ENCODE peak calls at places on chromosomes 6 and 20, in four cellular contexts. S is K562, O is SK-N-SH, J is HepG2. M is an unnamed sample.

GRCh38 chr6:53604623-53605190 is 59.8 kb upstream of the GCLC start:
- DNase-seq in S (no peak), O (peak; percentile 5), J (no peak), M (no peak)

GRCh38 chr6:45200510-45200909 is 127.6 kb upstream of the RUNX2 start:
- DNase-seq in S (no peak), O (no peak), J (peak; percentile 71), M (no peak)

GRCh38 chr6:84696181-84696580 is 68.2 kb downstream of the TBX18 start:
- DNase-seq in S (no peak), O (no peak), J (no peak), M (no peak)

GRCh38 chr6:33752139-33753015 is 5.7 kb upstream of the IP6K3 start:
- DNase-seq in S (no peak), O (no peak), J (no peak), M (no peak)

GRCh38 chr20:59040682-59041081 is 1.9 kb downstream of the PRELID3B start:
- DNase-seq in S (no peak), O (no peak), J (no peak), M (no peak)

GRCh38 chr6:41781302-41781711 is 725 bp downstream of the PRICKLE4 start:
- DNase-seq in S (no peak), O (no peak), J (no peak), M (no peak)

GRCh38 chr6:21556506-21556905 is 37.0 kb upstream of the SOX4 start:
- DNase-seq in S (no peak), O (no peak), J (no peak), M (no peak)

GRCh38 chr6:142537612-142538478 is 236.0 kb downstream of the ADGRG6 start:
- DNase-seq in S (peak; percentile 65), O (no peak), J (peak; percentile 45), M (peak; percentile 59)

GRCh38 chr6:36713846-36714245 is 16.2 kb downstream of the RAB44 start:
- DNase-seq in S (no peak), O (no peak), J (no peak), M (no peak)

GRCh38 chr6:154460306-154461071 is 50.0 kb downstream of the CNKSR3 start:
- DNase-seq in S (no peak), O (no peak), J (peak; percentile 95), M (no peak)

GRCh38 chr20:42134265-42135098 is 516.3 kb upstream of the CHD6 start:
- DNase-seq in S (no peak), O (no peak), J (peak; percentile 66), M (no peak)

GRCh38 chr6:66662196-66662595 is 955.2 kb upstream of the EYS start:
- DNase-seq in S (no peak), O (peak; percentile 33), J (peak; percentile 10), M (no peak)

GRCh38 chr6:122484760-122485159 is 13.2 kb upstream of the SERINC1 start:
- DNase-seq in S (no peak), O (no peak), J (no peak), M (no peak)

GRCh38 chr6:150191809-150192208 is 49.0 kb downstream of the PPP1R14C start:
- DNase-seq in S (no peak), O (no peak), J (no peak), M (no peak)

GRCh38 chr6:148760568-148761531 is 14.0 kb downstream of the UST start:
- DNase-seq in S (no peak), O (no peak), J (no peak), M (peak; percentile 41)

GRCh38 chr20:24102749-24103148 is 114.2 kb upstream of the GGTLC1 start:
- DNase-seq in S (no peak), O (no peak), J (no peak), M (no peak)

GRCh38 chr6:158286413-158286812 is 25.9 kb upstream of the TULP4 start:
- DNase-seq in S (no peak), O (no peak), J (no peak), M (no peak)

GRCh38 chr6:108587258-108588059 is 26.7 kb downstream of the FOXO3 start:
- DNase-seq in S (no peak), O (no peak), J (peak; percentile 75), M (no peak)

GRCh38 chr20:41223112-41223511 is 85.8 kb downstream of the PLCG1 start:
- DNase-seq in S (no peak), O (no peak), J (no peak), M (no peak)

GRCh38 chr20:57200882-57201723 is 65.3 kb downstream of the BMP7 start:
- DNase-seq in S (no peak), O (peak; percentile 42), J (no peak), M (no peak)

GRCh38 chr6:83431545-83432165 is 804 bp upstream of the ME1 start:
- DNase-seq in S (no peak), O (no peak), J (no peak), M (no peak)

GRCh38 chr20:24978493-24978892 is 14.1 kb downstream of the APMAP start:
- DNase-seq in S (no peak), O (no peak), J (no peak), M (no peak)

GRCh38 chr6:157094038-157094437 is 229.3 kb downstream of the TMEM242 start:
- DNase-seq in S (no peak), O (no peak), J (no peak), M (no peak)

GRCh38 chr6:54481096-54481495 is 172.9 kb downstream of the TINAG start:
- DNase-seq in S (no peak), O (no peak), J (peak; percentile 27), M (no peak)

GRCh38 chr20:20812141-20812540 is 99.7 kb upstream of the RALGAPA2 start:
- DNase-seq in S (no peak), O (no peak), J (no peak), M (no peak)

GRCh38 chr20:57708694-57709673 is 831 bp downstream of the PMEPA1 start:
- DNase-seq in S (peak; percentile 30), O (peak; percentile 82), J (no peak), M (no peak)

GRCh38 chr6:122184260-122184934 is 215.1 kb upstream of the HSF2 start:
- DNase-seq in S (no peak), O (peak; percentile 22), J (peak; percentile 16), M (no peak)

GRCh38 chr20:20410678-20411077 is 42.8 kb downstream of the INSM1 start:
- DNase-seq in S (no peak), O (peak; percentile 66), J (no peak), M (peak; percentile 48)

GRCh38 chr20:59830107-59831023 is 103.1 kb downstream of the SYCP2 start:
- DNase-seq in S (no peak), O (peak; percentile 3), J (no peak), M (no peak)

GRCh38 chr20:51377132-51377531 is 165.4 kb downstream of the NFATC2 start:
- DNase-seq in S (no peak), O (no peak), J (no peak), M (no peak)

GRCh38 chr20:51379601-51380341 is 162.7 kb downstream of the NFATC2 start:
- DNase-seq in S (peak; percentile 61), O (no peak), J (no peak), M (no peak)

GRCh38 chr20:51376121-51376520 is 166.4 kb downstream of the NFATC2 start:
- DNase-seq in S (no peak), O (no peak), J (no peak), M (no peak)

GRCh38 chr20:51380401-51381385 is 161.8 kb downstream of the NFATC2 start:
- DNase-seq in S (no peak), O (no peak), J (no peak), M (no peak)

DNA sequence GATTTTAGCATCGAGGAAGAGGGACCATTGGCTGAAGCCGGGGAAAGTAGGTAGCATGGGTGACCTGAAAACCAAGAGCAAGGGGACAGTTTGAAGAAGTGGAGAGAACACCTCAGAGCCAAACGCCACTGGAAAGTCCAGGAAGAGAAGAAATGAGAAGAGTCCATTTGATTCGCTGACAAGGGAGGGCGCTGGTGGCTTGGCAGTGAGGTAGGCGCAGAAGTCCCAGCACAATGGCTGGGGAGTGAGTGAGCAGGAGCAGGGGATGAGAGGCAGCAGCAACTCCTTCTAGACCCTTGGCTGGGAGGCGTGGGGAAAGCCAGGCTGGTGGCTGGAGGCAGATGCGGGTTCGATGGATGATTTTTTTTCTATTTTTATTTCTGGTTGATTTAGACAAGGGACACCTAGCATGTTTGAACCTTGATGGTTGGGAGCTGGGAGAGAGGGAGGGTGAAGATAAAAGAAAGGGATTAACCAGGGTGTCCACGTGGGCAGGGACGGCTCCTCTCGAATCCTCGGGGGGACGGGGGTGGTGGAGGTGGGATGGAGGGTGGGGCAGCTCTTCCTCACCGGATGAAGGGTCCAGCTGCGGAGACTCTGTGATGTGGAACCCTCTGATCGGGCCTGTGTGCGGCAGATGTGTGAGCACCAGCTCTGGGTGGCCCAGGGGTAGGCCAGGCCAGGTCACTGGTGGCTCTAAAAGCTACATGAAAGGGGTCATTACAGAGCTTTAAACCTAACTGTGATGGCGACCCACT is 164.2 kb downstream of the NFATC2 start:
- DNase-seq in S (no peak), O (no peak), J (no peak), M (peak; percentile 61)
- TF ChIP-seq FOXJ3 in S (no peak), O (no peak), J (no peak), M (no peak)

DNA sequence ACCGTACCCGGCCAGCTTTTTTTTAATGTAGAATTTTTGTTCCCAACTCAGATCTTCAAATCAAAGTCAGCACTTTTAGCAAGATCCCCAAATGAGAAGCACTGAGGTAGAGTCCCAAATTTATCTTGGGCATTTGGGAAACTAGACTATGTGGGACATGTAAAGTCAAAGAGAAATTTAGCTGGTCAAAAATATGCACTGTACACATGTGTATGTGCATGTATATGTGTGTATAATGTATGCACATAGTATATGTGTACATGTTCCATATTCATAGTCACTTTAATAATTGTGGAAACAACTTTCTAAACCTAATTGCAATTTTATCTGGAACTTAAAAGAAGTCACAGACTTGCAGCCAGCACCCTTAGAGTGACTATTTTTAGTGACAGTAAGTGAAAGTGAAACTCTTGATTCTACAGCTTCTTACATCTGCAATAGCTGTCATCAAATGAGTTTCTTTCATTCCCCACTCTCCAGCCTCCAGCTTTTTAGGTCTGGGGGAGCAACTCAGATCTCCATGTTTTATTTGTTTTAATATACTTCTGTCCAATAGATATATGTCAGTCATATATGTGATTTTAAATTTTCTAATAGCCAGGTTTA is 53.6 kb downstream of the CDC40 start:
- DNase-seq in S (no peak), O (no peak), J (no peak), M (no peak)
- TF ChIP-seq FOXJ3 in S (no peak), O (no peak), J (no peak), M (no peak)

DNA sequence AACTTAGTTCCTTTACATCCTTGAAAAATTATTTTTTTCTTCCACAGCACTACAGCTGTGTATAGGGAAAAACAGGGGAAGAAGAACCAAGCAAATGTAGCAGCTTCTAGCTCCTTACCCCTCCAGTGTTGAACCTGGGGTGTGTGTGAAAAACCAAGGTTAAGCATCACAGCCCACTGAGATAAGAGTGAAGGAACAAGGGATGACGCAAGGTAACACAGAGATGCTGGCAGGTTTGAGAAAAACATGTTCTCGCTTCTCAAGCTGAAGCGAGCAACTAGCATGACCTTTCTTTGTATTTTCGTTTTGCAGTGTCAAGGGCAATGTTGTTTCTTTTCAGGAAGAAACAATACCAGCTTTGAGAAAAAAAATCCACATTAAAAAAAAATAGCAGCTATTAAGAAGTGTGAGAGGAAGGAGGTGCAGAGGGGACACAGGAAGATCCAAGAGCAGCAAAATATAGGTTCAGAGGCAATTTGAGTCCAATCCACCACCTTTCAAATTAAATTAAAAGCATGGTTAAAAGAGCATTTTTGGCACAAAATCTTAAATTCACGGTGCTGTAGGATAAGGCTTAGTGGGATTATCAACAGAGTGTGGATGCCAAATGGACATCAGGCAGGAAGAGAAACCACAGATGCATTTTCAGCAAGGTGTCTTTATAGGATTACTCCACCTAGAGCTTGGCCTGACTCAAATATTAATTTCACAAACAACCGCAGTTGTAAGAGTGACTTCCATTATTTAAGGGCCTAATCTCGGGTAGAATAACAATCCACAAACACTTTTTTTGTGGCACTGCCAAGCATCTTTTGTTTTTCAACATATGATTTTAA is 70.9 kb downstream of the SYNE1 start:
- DNase-seq in S (no peak), O (no peak), J (no peak), M (no peak)
- TF ChIP-seq FOXJ3 in S (no peak), O (no peak), J (no peak), M (no peak)

GRCh38 chr20:49562341-49563014 is 5.5 kb downstream of the PTGIS start:
- DNase-seq in S (peak; percentile 46), O (no peak), J (no peak), M (peak; percentile 55)
- TF ChIP-seq FOXJ3 in S (no peak), O (no peak), J (no peak), M (no peak)

GRCh38 chr6:124964084-124964763 is 2.0 kb downstream of the RNF217 start:
- DNase-seq in S (no peak), O (no peak), J (peak; percentile 80), M (no peak)
- TF ChIP-seq FOXJ3 in S (no peak), O (no peak), J (peak; percentile 35), M (no peak)